ENCODE peak calls at places on chromosomes 3 and 15, in ten cellular contexts. One of them, this sample, is unnamed.

GRCh38 chr15:101159096-101159935 is 92.5 kb downstream of the CHSY1 start:
- DNase-seq in tibial nerve: no peak
- DNase-seq in ovary: no peak
- DNase-seq in transverse colon: no peak
- DNase-seq in GM12892: no peak
- DNase-seq in body of pancreas: no peak
- DNase-seq in sigmoid colon: peak
- DNase-seq in heart left ventricle: no peak
- DNase-seq in A549: no peak
- DNase-seq in breast epithelium: no peak
- DNase-seq in this sample: no peak

GRCh38 chr3:46013316-46014094 is 13.8 kb downstream of the XCR1 start:
- DNase-seq in sigmoid colon: no peak
- DNase-seq in breast epithelium: no peak
- DNase-seq in ovary: no peak
- DNase-seq in body of pancreas: no peak
- DNase-seq in tibial nerve: no peak
- DNase-seq in GM12892: no peak
- DNase-seq in transverse colon: no peak
- DNase-seq in A549: no peak
- DNase-seq in heart left ventricle: no peak
- DNase-seq in this sample: no peak

GRCh38 chr15:36210426-36210825 is 369.0 kb upstream of the CDIN1 start:
- DNase-seq in breast epithelium: no peak
- DNase-seq in heart left ventricle: no peak
- DNase-seq in A549: no peak
- DNase-seq in ovary: no peak
- DNase-seq in sigmoid colon: no peak
- DNase-seq in body of pancreas: no peak
- DNase-seq in GM12892: no peak
- DNase-seq in transverse colon: no peak
- DNase-seq in tibial nerve: no peak
- DNase-seq in this sample: no peak

GRCh38 chr15:75573001-75573400 is 6.1 kb downstream of the PTPN9 start:
- DNase-seq in heart left ventricle: no peak
- DNase-seq in tibial nerve: no peak
- DNase-seq in breast epithelium: no peak
- DNase-seq in sigmoid colon: no peak
- DNase-seq in A549: peak
- DNase-seq in ovary: no peak
- DNase-seq in transverse colon: no peak
- DNase-seq in body of pancreas: no peak
- DNase-seq in GM12892: no peak
- DNase-seq in this sample: no peak

GRCh38 chr3:109275702-109276293 is 40.5 kb downstream of the DPPA2 start:
- DNase-seq in transverse colon: peak
- DNase-seq in ovary: no peak
- DNase-seq in breast epithelium: no peak
- DNase-seq in GM12892: no peak
- DNase-seq in A549: peak
- DNase-seq in sigmoid colon: no peak
- DNase-seq in heart left ventricle: no peak
- DNase-seq in body of pancreas: peak
- DNase-seq in tibial nerve: no peak
- DNase-seq in this sample: peak

GRCh38 chr15:84819291-84819768 is 2.2 kb downstream of the ALPK3 start:
- DNase-seq in sigmoid colon: no peak
- DNase-seq in GM12892: no peak
- DNase-seq in heart left ventricle: peak
- DNase-seq in body of pancreas: no peak
- DNase-seq in tibial nerve: no peak
- DNase-seq in ovary: no peak
- DNase-seq in transverse colon: no peak
- DNase-seq in breast epithelium: no peak
- DNase-seq in A549: peak
- DNase-seq in this sample: no peak

GRCh38 chr3:81530180-81530939 is 231.1 kb downstream of the GBE1 start:
- DNase-seq in breast epithelium: no peak
- DNase-seq in transverse colon: no peak
- DNase-seq in A549: no peak
- DNase-seq in heart left ventricle: no peak
- DNase-seq in GM12892: no peak
- DNase-seq in body of pancreas: no peak
- DNase-seq in tibial nerve: no peak
- DNase-seq in sigmoid colon: no peak
- DNase-seq in ovary: no peak
- DNase-seq in this sample: no peak

GRCh38 chr3:129554356-129555120 is 11.6 kb downstream of the H1-8 start:
- DNase-seq in A549: no peak
- DNase-seq in heart left ventricle: peak
- DNase-seq in body of pancreas: no peak
- DNase-seq in breast epithelium: no peak
- DNase-seq in sigmoid colon: no peak
- DNase-seq in GM12892: no peak
- DNase-seq in ovary: peak
- DNase-seq in transverse colon: no peak
- DNase-seq in tibial nerve: no peak
- DNase-seq in this sample: no peak

GRCh38 chr3:178436773-178437172 is 99.5 kb upstream of the KCNMB2 start:
- DNase-seq in A549: peak
- DNase-seq in ovary: no peak
- DNase-seq in tibial nerve: no peak
- DNase-seq in breast epithelium: no peak
- DNase-seq in GM12892: no peak
- DNase-seq in transverse colon: no peak
- DNase-seq in heart left ventricle: no peak
- DNase-seq in sigmoid colon: no peak
- DNase-seq in body of pancreas: peak
- DNase-seq in this sample: no peak

GRCh38 chr15:36996121-36996520 is 104.2 kb downstream of the MEIS2 start:
- DNase-seq in sigmoid colon: no peak
- DNase-seq in GM12892: no peak
- DNase-seq in tibial nerve: no peak
- DNase-seq in transverse colon: no peak
- DNase-seq in heart left ventricle: no peak
- DNase-seq in breast epithelium: no peak
- DNase-seq in ovary: no peak
- DNase-seq in body of pancreas: no peak
- DNase-seq in A549: no peak
- DNase-seq in this sample: no peak

DNA sequence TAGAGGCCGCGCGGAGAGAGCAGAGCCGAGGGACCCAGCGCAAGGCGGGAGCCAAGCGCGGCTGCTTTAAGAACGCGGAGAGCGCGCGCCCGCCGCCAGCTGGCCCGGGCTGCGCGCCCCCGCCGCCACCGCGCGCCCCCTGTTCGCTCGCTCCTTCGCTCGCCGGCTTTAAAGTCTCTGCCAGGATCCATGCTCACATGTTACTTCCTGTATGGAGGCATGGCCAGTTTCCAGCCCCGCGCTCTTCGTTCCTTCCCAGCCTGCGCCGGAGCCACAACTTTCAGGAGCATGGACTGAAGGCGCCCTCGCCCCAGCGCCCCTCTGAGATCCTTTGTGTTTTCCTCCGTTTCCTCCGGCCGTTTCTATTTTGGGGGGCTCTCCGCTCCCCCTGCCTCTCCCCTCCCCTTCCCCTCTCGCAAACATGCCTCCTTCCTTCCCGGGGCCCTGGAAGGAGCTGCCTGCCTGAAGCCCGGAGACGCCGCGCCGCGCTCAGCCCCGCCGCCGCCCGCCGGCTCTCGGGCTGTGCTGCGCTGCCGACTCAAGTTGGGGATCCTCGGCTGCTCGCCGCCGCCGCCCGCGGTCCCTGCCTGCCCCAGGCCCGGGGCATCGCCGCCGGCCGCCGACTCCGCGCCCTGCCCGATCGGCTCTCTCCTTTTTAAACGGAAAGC is at the start of gene PTPRG:
- DNase-seq in GM12892: peak
- DNase-seq in transverse colon: peak
- DNase-seq in heart left ventricle: peak
- DNase-seq in sigmoid colon: peak
- DNase-seq in ovary: peak
- DNase-seq in body of pancreas: peak
- DNase-seq in tibial nerve: peak
- DNase-seq in breast epithelium: peak
- DNase-seq in A549: peak
- DNase-seq in this sample: peak
- TF ChIP-seq POLR2A in GM12892: peak
- TF ChIP-seq POLR2A in transverse colon: peak
- TF ChIP-seq POLR2A in heart left ventricle: no peak
- TF ChIP-seq POLR2A in sigmoid colon: peak
- TF ChIP-seq POLR2A in ovary: peak
- TF ChIP-seq POLR2A in body of pancreas: peak
- TF ChIP-seq POLR2A in tibial nerve: peak
- TF ChIP-seq POLR2A in breast epithelium: no peak
- TF ChIP-seq POLR2A in A549: no peak
- TF ChIP-seq POLR2A in this sample: peak

GRCh38 chr3:32502089-32502943 is at the start of gene CMTM6:
- DNase-seq in tibial nerve: peak
- DNase-seq in transverse colon: peak
- DNase-seq in A549: peak
- DNase-seq in heart left ventricle: peak
- DNase-seq in sigmoid colon: peak
- DNase-seq in ovary: peak
- DNase-seq in breast epithelium: peak
- DNase-seq in GM12892: peak
- DNase-seq in body of pancreas: peak
- DNase-seq in this sample: peak
- TF ChIP-seq POLR2A in tibial nerve: peak
- TF ChIP-seq POLR2A in transverse colon: peak
- TF ChIP-seq POLR2A in A549: peak
- TF ChIP-seq POLR2A in heart left ventricle: peak
- TF ChIP-seq POLR2A in sigmoid colon: peak
- TF ChIP-seq POLR2A in ovary: peak
- TF ChIP-seq POLR2A in breast epithelium: no peak
- TF ChIP-seq POLR2A in GM12892: peak
- TF ChIP-seq POLR2A in body of pancreas: peak
- TF ChIP-seq POLR2A in this sample: peak

GRCh38 chr3:124034016-124034808 is 42.3 kb upstream of the ROPN1 start:
- DNase-seq in tibial nerve: no peak
- DNase-seq in GM12892: no peak
- DNase-seq in ovary: peak
- DNase-seq in A549: no peak
- DNase-seq in sigmoid colon: no peak
- DNase-seq in breast epithelium: no peak
- DNase-seq in transverse colon: peak
- DNase-seq in body of pancreas: peak
- DNase-seq in heart left ventricle: peak
- DNase-seq in this sample: no peak
- TF ChIP-seq POLR2A in tibial nerve: no peak
- TF ChIP-seq POLR2A in GM12892: no peak
- TF ChIP-seq POLR2A in ovary: no peak
- TF ChIP-seq POLR2A in A549: no peak
- TF ChIP-seq POLR2A in sigmoid colon: no peak
- TF ChIP-seq POLR2A in breast epithelium: no peak
- TF ChIP-seq POLR2A in transverse colon: no peak
- TF ChIP-seq POLR2A in body of pancreas: no peak
- TF ChIP-seq POLR2A in heart left ventricle: no peak
- TF ChIP-seq POLR2A in this sample: no peak

GRCh38 chr3:14290631-14291385 is 111.6 kb upstream of the SLC6A6 start:
- DNase-seq in breast epithelium: no peak
- DNase-seq in transverse colon: peak
- DNase-seq in heart left ventricle: no peak
- DNase-seq in ovary: peak
- DNase-seq in sigmoid colon: no peak
- DNase-seq in body of pancreas: no peak
- DNase-seq in tibial nerve: no peak
- DNase-seq in GM12892: no peak
- DNase-seq in A549: no peak
- DNase-seq in this sample: no peak
- TF ChIP-seq POLR2A in breast epithelium: no peak
- TF ChIP-seq POLR2A in transverse colon: no peak
- TF ChIP-seq POLR2A in heart left ventricle: no peak
- TF ChIP-seq POLR2A in ovary: no peak
- TF ChIP-seq POLR2A in sigmoid colon: no peak
- TF ChIP-seq POLR2A in body of pancreas: no peak
- TF ChIP-seq POLR2A in tibial nerve: no peak
- TF ChIP-seq POLR2A in GM12892: no peak
- TF ChIP-seq POLR2A in A549: no peak
- TF ChIP-seq POLR2A in this sample: no peak

GRCh38 chr3:39559543-39559942 is 92.1 kb downstream of the MOBP start:
- DNase-seq in breast epithelium: no peak
- DNase-seq in GM12892: no peak
- DNase-seq in tibial nerve: no peak
- DNase-seq in body of pancreas: no peak
- DNase-seq in A549: no peak
- DNase-seq in ovary: no peak
- DNase-seq in transverse colon: no peak
- DNase-seq in heart left ventricle: no peak
- DNase-seq in sigmoid colon: no peak
- DNase-seq in this sample: no peak
- TF ChIP-seq POLR2A in breast epithelium: no peak
- TF ChIP-seq POLR2A in GM12892: no peak
- TF ChIP-seq POLR2A in tibial nerve: no peak
- TF ChIP-seq POLR2A in body of pancreas: no peak
- TF ChIP-seq POLR2A in A549: no peak
- TF ChIP-seq POLR2A in ovary: no peak
- TF ChIP-seq POLR2A in transverse colon: no peak
- TF ChIP-seq POLR2A in heart left ventricle: no peak
- TF ChIP-seq POLR2A in sigmoid colon: no peak
- TF ChIP-seq POLR2A in this sample: no peak

DNA sequence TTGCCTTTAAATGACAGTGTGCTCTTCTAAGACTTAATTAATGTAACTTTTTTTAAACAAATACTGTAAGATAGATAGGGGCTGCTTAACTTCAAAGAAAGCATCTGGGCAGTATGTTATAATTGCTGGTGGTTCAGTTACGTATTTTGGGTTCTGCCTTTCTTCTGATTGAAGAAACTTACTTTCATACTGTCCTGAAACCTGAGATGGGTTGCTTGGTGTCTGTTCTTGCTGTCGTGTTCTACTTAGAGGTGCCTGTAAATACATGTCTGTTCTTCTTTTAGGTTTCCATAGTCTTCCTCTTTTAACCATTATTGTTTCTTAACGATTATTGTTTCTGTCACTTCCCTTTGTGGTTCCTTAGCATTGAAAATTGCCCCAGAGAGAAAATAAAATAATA is 297.7 kb upstream of the CHRM5 start:
- DNase-seq in ovary: no peak
- DNase-seq in sigmoid colon: no peak
- DNase-seq in body of pancreas: no peak
- DNase-seq in GM12892: no peak
- DNase-seq in tibial nerve: no peak
- DNase-seq in breast epithelium: no peak
- DNase-seq in heart left ventricle: no peak
- DNase-seq in A549: no peak
- DNase-seq in transverse colon: no peak
- DNase-seq in this sample: no peak
- TF ChIP-seq POLR2A in ovary: no peak
- TF ChIP-seq POLR2A in sigmoid colon: no peak
- TF ChIP-seq POLR2A in body of pancreas: no peak
- TF ChIP-seq POLR2A in GM12892: no peak
- TF ChIP-seq POLR2A in tibial nerve: no peak
- TF ChIP-seq POLR2A in breast epithelium: no peak
- TF ChIP-seq POLR2A in heart left ventricle: no peak
- TF ChIP-seq POLR2A in A549: no peak
- TF ChIP-seq POLR2A in transverse colon: no peak
- TF ChIP-seq POLR2A in this sample: no peak